ENCODE peak calls at places on chromosomes 16 and 17, in nine cellular contexts. O, Y, C, V, G, P, T, I and A are unnamed samples.

GRCh38 chr16:24428751-24429150 is 110.6 kb upstream of the RBBP6 start:
- DNase-seq in O (no peak), Y (no peak), C (no peak), V (no peak), G (no peak), P (no peak), T (no peak), I (no peak), A (no peak)

GRCh38 chr16:1990336-1991134 is 765 bp downstream of the SYNGR3 start:
- DNase-seq in O (no peak), Y (no peak), C (no peak), V (no peak), G (no peak), P (no peak), T (peak; percentile 96), I (no peak), A (peak; percentile 67)

GRCh38 chr16:26598061-26598460 is 468.7 kb upstream of the C16orf82 start:
- DNase-seq in O (no peak), Y (no peak), C (peak; percentile 36), V (no peak), G (no peak), P (no peak), T (no peak), I (no peak), A (peak; percentile 82)

GRCh38 chr17:73341350-73342056 is 29.7 kb upstream of the CDC42EP4 start:
- DNase-seq in O (no peak), Y (no peak), C (no peak), V (no peak), G (no peak), P (no peak), T (peak; percentile 43), I (no peak), A (no peak)

GRCh38 chr16:86061771-86062170 is 162.8 kb downstream of the IRF8 start:
- DNase-seq in O (no peak), Y (no peak), C (no peak), V (no peak), G (peak; percentile 57), P (no peak), T (no peak), I (no peak), A (no peak)

GRCh38 chr17:20706752-20707372 is 127.3 kb downstream of the CDRT15L2 start:
- DNase-seq in O (no peak), Y (no peak), C (no peak), V (no peak), G (no peak), P (no peak), T (peak; percentile 22), I (no peak), A (no peak)

GRCh38 chr17:2057130-2057713 is 2.3 kb downstream of the HIC1 start:
- DNase-seq in O (peak; percentile 47), Y (peak; percentile 58), C (no peak), V (no peak), G (no peak), P (no peak), T (no peak), I (no peak), A (no peak)

GRCh38 chr16:89330177-89330856 is 112.8 kb downstream of the ZNF778 start:
- DNase-seq in O (no peak), Y (peak; percentile 36), C (no peak), V (peak; percentile 87), G (peak; percentile 51), P (no peak), T (peak; percentile 79), I (no peak), A (peak; percentile 50)

GRCh38 chr16:58109881-58110280 is 19.3 kb downstream of the CFAP20 start:
- DNase-seq in O (no peak), Y (no peak), C (no peak), V (no peak), G (no peak), P (no peak), T (no peak), I (no peak), A (no peak)

GRCh38 chr17:80227666-80228065 is 7.4 kb downstream of the SLC26A11 start:
- DNase-seq in O (no peak), Y (no peak), C (no peak), V (no peak), G (no peak), P (no peak), T (no peak), I (no peak), A (no peak)

GRCh38 chr16:56295739-56296527 is 104.6 kb downstream of the GNAO1 start:
- DNase-seq in O (no peak), Y (no peak), C (no peak), V (no peak), G (no peak), P (no peak), T (peak; percentile 67), I (no peak), A (no peak)

GRCh38 chr16:28317040-28317880 is 24.9 kb downstream of the SBK1 start:
- DNase-seq in O (peak; percentile 66), Y (peak; percentile 44), C (peak; percentile 52), V (peak; percentile 34), G (peak; percentile 44), P (peak; percentile 59), T (peak; percentile 93), I (no peak), A (peak; percentile 82)

GRCh38 chr16:13936596-13937081 is 16.7 kb downstream of the ERCC4 start:
- DNase-seq in O (peak; percentile 79), Y (peak; percentile 84), C (no peak), V (no peak), G (no peak), P (peak; percentile 14), T (no peak), I (no peak), A (no peak)

GRCh38 chr17:19753661-19754463 is 5.8 kb upstream of the ALDH3A1 start:
- DNase-seq in O (peak; percentile 64), Y (no peak), C (no peak), V (peak; percentile 82), G (peak; percentile 30), P (peak; percentile 66), T (peak; percentile 71), I (peak; percentile 61), A (no peak)

GRCh38 chr17:80673152-80673920 is 128.7 kb downstream of the RPTOR start:
- DNase-seq in O (no peak), Y (peak; percentile 35), C (no peak), V (no peak), G (no peak), P (no peak), T (no peak), I (no peak), A (peak; percentile 41)

GRCh38 chr16:58046936-58047335 is 21.4 kb downstream of the MMP15 start:
- DNase-seq in O (no peak), Y (no peak), C (no peak), V (no peak), G (no peak), P (no peak), T (peak; percentile 70), I (no peak), A (no peak)

GRCh38 chr17:81306491-81306890 is 11.4 kb upstream of the SLC38A10 start:
- DNase-seq in O (no peak), Y (no peak), C (no peak), V (no peak), G (no peak), P (no peak), T (no peak), I (no peak), A (no peak)

GRCh38 chr16:48366165-48367093 is 18.8 kb downstream of the SIAH1 start:
- DNase-seq in O (peak; percentile 77), Y (peak; percentile 95), C (peak; percentile 26), V (peak; percentile 71), G (peak; percentile 45), P (peak; percentile 74), T (peak; percentile 48), I (peak; percentile 79), A (peak; percentile 77)

GRCh38 chr17:65678534-65678933 is 117.1 kb upstream of the AXIN2 start:
- DNase-seq in O (no peak), Y (no peak), C (no peak), V (no peak), G (no peak), P (no peak), T (no peak), I (no peak), A (no peak)

GRCh38 chr17:56112086-56112485 is 41.2 kb upstream of the ANKFN1 start:
- DNase-seq in O (no peak), Y (no peak), C (no peak), V (no peak), G (no peak), P (no peak), T (no peak), I (no peak), A (no peak)

GRCh38 chr17:76394166-76394565 is 9.8 kb downstream of the SPHK1 start:
- DNase-seq in O (no peak), Y (no peak), C (no peak), V (no peak), G (no peak), P (no peak), T (no peak), I (no peak), A (no peak)

GRCh38 chr17:9959377-9959981 is 54.4 kb upstream of the RCVRN start:
- DNase-seq in O (no peak), Y (peak; percentile 67), C (no peak), V (peak; percentile 12), G (no peak), P (peak; percentile 40), T (peak; percentile 92), I (no peak), A (peak; percentile 42)

GRCh38 chr16:10881479-10882030 is 4.6 kb downstream of the CIITA start:
- DNase-seq in O (no peak), Y (no peak), C (no peak), V (no peak), G (no peak), P (no peak), T (no peak), I (no peak), A (no peak)

GRCh38 chr17:1373710-1374237 is 26.2 kb downstream of the YWHAE start:
- DNase-seq in O (no peak), Y (no peak), C (no peak), V (no peak), G (no peak), P (no peak), T (no peak), I (no peak), A (no peak)

GRCh38 chr17:27644586-27644985 is 13.6 kb downstream of the LGALS9 start:
- DNase-seq in O (peak; percentile 86), Y (peak; percentile 20), C (no peak), V (no peak), G (no peak), P (no peak), T (no peak), I (no peak), A (no peak)